ENCODE peak calls at places on chromosomes 2 and 18, in four cellular contexts. One of them, this sample, is unnamed.

GRCh38 chr2:94874277-94874997 is 3.2 kb downstream of the TEKT4 start:
- DNase-seq in heart left ventricle: no peak
- DNase-seq in fibroblast of lung: no peak
- DNase-seq in Kasumi-1: peak
- DNase-seq in this sample: no peak

GRCh38 chr2:233976690-233977294 is 59.6 kb downstream of the TRPM8 start:
- DNase-seq in Kasumi-1: peak
- DNase-seq in fibroblast of lung: peak
- DNase-seq in heart left ventricle: no peak
- DNase-seq in this sample: peak

GRCh38 chr2:27735263-27735904 is 36.1 kb upstream of the MRPL33 start:
- DNase-seq in fibroblast of lung: peak
- DNase-seq in Kasumi-1: no peak
- DNase-seq in heart left ventricle: peak
- DNase-seq in this sample: peak

GRCh38 chr2:70069049-70069448 is 18.2 kb upstream of the PCBP1 start:
- DNase-seq in Kasumi-1: no peak
- DNase-seq in heart left ventricle: no peak
- DNase-seq in fibroblast of lung: no peak
- DNase-seq in this sample: no peak

GRCh38 chr2:120675460-120676130 is 60.1 kb upstream of the GLI2 start:
- DNase-seq in Kasumi-1: peak
- DNase-seq in fibroblast of lung: peak
- DNase-seq in heart left ventricle: peak
- DNase-seq in this sample: peak

GRCh38 chr2:85939136-85939535 is 50.3 kb upstream of the ST3GAL5 start:
- DNase-seq in fibroblast of lung: no peak
- DNase-seq in Kasumi-1: no peak
- DNase-seq in heart left ventricle: no peak
- DNase-seq in this sample: no peak

GRCh38 chr18:50340078-50340477 is 34.8 kb upstream of the SKA1 start:
- DNase-seq in heart left ventricle: no peak
- DNase-seq in Kasumi-1: no peak
- DNase-seq in fibroblast of lung: no peak
- DNase-seq in this sample: no peak

GRCh38 chr2:4528773-4529172 is 825.4 kb downstream of the DCDC2C start:
- DNase-seq in fibroblast of lung: no peak
- DNase-seq in heart left ventricle: no peak
- DNase-seq in Kasumi-1: peak
- DNase-seq in this sample: no peak

GRCh38 chr2:47194410-47194809 is 39.3 kb upstream of the STPG4 start:
- DNase-seq in Kasumi-1: no peak
- DNase-seq in fibroblast of lung: no peak
- DNase-seq in heart left ventricle: no peak
- DNase-seq in this sample: no peak